ENCODE peak calls at places on chromosomes 4 and X, in eight cellular contexts. One of them, this sample, is unnamed.

GRCh38 chr4:153114771-153115321 is 89.4 kb upstream of the TRIM2 start:
- DNase-seq in cerebellar nuclear complex: no peak
- DNase-seq in CD4-positive, alpha-beta memory T cell: peak
- DNase-seq in activated CD4-positive, CD25-positive, alpha-beta regulatory T cell treated with anti-CD3 and anti-CD28 coated beads, Interleukin-2, amount 50 U/mL, for 72 hours: peak
- DNase-seq in stimulated activated CD8-positive, alpha-beta memory T cell treated with anti-CD3 and anti-CD28 coated beads, Interleukin-15, amount 100 ng/mL, for 24 hours: no peak
- DNase-seq in hypothalamus: no peak
- DNase-seq in endodermal cell: no peak
- DNase-seq in fibroblast of mammary gland: peak
- DNase-seq in this sample: peak

GRCh38 chr4:177229331-177229730 is 80.3 kb upstream of the NEIL3 start:
- DNase-seq in cerebellar nuclear complex: no peak
- DNase-seq in CD4-positive, alpha-beta memory T cell: no peak
- DNase-seq in activated CD4-positive, CD25-positive, alpha-beta regulatory T cell treated with anti-CD3 and anti-CD28 coated beads, Interleukin-2, amount 50 U/mL, for 72 hours: no peak
- DNase-seq in stimulated activated CD8-positive, alpha-beta memory T cell treated with anti-CD3 and anti-CD28 coated beads, Interleukin-15, amount 100 ng/mL, for 24 hours: no peak
- DNase-seq in hypothalamus: no peak
- DNase-seq in endodermal cell: no peak
- DNase-seq in fibroblast of mammary gland: peak
- DNase-seq in this sample: no peak

GRCh38 chr4:3291411-3291968 is 1.3 kb upstream of the RGS12 start:
- DNase-seq in cerebellar nuclear complex: peak
- DNase-seq in CD4-positive, alpha-beta memory T cell: no peak
- DNase-seq in activated CD4-positive, CD25-positive, alpha-beta regulatory T cell treated with anti-CD3 and anti-CD28 coated beads, Interleukin-2, amount 50 U/mL, for 72 hours: no peak
- DNase-seq in stimulated activated CD8-positive, alpha-beta memory T cell treated with anti-CD3 and anti-CD28 coated beads, Interleukin-15, amount 100 ng/mL, for 24 hours: no peak
- DNase-seq in hypothalamus: no peak
- DNase-seq in endodermal cell: no peak
- DNase-seq in fibroblast of mammary gland: no peak
- DNase-seq in this sample: no peak

GRCh38 chrX:6917666-6918065 is 229.8 kb upstream of the STS start:
- DNase-seq in cerebellar nuclear complex: no peak
- DNase-seq in CD4-positive, alpha-beta memory T cell: no peak
- DNase-seq in activated CD4-positive, CD25-positive, alpha-beta regulatory T cell treated with anti-CD3 and anti-CD28 coated beads, Interleukin-2, amount 50 U/mL, for 72 hours: no peak
- DNase-seq in stimulated activated CD8-positive, alpha-beta memory T cell treated with anti-CD3 and anti-CD28 coated beads, Interleukin-15, amount 100 ng/mL, for 24 hours: no peak
- DNase-seq in hypothalamus: no peak
- DNase-seq in endodermal cell: no peak
- DNase-seq in fibroblast of mammary gland: no peak
- DNase-seq in this sample: no peak

GRCh38 chr4:159191989-159192388 is 89.1 kb downstream of the RAPGEF2 start:
- DNase-seq in cerebellar nuclear complex: no peak
- DNase-seq in CD4-positive, alpha-beta memory T cell: no peak
- DNase-seq in activated CD4-positive, CD25-positive, alpha-beta regulatory T cell treated with anti-CD3 and anti-CD28 coated beads, Interleukin-2, amount 50 U/mL, for 72 hours: no peak
- DNase-seq in stimulated activated CD8-positive, alpha-beta memory T cell treated with anti-CD3 and anti-CD28 coated beads, Interleukin-15, amount 100 ng/mL, for 24 hours: no peak
- DNase-seq in hypothalamus: no peak
- DNase-seq in endodermal cell: peak
- DNase-seq in fibroblast of mammary gland: peak
- DNase-seq in this sample: no peak

GRCh38 chrX:117511379-117511778 is 605.2 kb downstream of the KLHL13 start:
- DNase-seq in cerebellar nuclear complex: no peak
- DNase-seq in CD4-positive, alpha-beta memory T cell: no peak
- DNase-seq in activated CD4-positive, CD25-positive, alpha-beta regulatory T cell treated with anti-CD3 and anti-CD28 coated beads, Interleukin-2, amount 50 U/mL, for 72 hours: no peak
- DNase-seq in stimulated activated CD8-positive, alpha-beta memory T cell treated with anti-CD3 and anti-CD28 coated beads, Interleukin-15, amount 100 ng/mL, for 24 hours: no peak
- DNase-seq in hypothalamus: no peak
- DNase-seq in endodermal cell: no peak
- DNase-seq in fibroblast of mammary gland: no peak
- DNase-seq in this sample: no peak

GRCh38 chrX:40266490-40267333 is 169.0 kb upstream of the BCOR start:
- DNase-seq in cerebellar nuclear complex: no peak
- DNase-seq in CD4-positive, alpha-beta memory T cell: peak
- DNase-seq in activated CD4-positive, CD25-positive, alpha-beta regulatory T cell treated with anti-CD3 and anti-CD28 coated beads, Interleukin-2, amount 50 U/mL, for 72 hours: peak
- DNase-seq in stimulated activated CD8-positive, alpha-beta memory T cell treated with anti-CD3 and anti-CD28 coated beads, Interleukin-15, amount 100 ng/mL, for 24 hours: peak
- DNase-seq in hypothalamus: peak
- DNase-seq in endodermal cell: peak
- DNase-seq in fibroblast of mammary gland: peak
- DNase-seq in this sample: peak

GRCh38 chr4:40916880-40917279 is 167.1 kb downstream of the NSUN7 start:
- DNase-seq in cerebellar nuclear complex: no peak
- DNase-seq in CD4-positive, alpha-beta memory T cell: no peak
- DNase-seq in activated CD4-positive, CD25-positive, alpha-beta regulatory T cell treated with anti-CD3 and anti-CD28 coated beads, Interleukin-2, amount 50 U/mL, for 72 hours: no peak
- DNase-seq in stimulated activated CD8-positive, alpha-beta memory T cell treated with anti-CD3 and anti-CD28 coated beads, Interleukin-15, amount 100 ng/mL, for 24 hours: no peak
- DNase-seq in hypothalamus: no peak
- DNase-seq in endodermal cell: peak
- DNase-seq in fibroblast of mammary gland: peak
- DNase-seq in this sample: no peak

GRCh38 chrX:115284877-115285276 is 4.6 kb upstream of the LUZP4 start:
- DNase-seq in cerebellar nuclear complex: no peak
- DNase-seq in CD4-positive, alpha-beta memory T cell: no peak
- DNase-seq in activated CD4-positive, CD25-positive, alpha-beta regulatory T cell treated with anti-CD3 and anti-CD28 coated beads, Interleukin-2, amount 50 U/mL, for 72 hours: no peak
- DNase-seq in stimulated activated CD8-positive, alpha-beta memory T cell treated with anti-CD3 and anti-CD28 coated beads, Interleukin-15, amount 100 ng/mL, for 24 hours: no peak
- DNase-seq in hypothalamus: no peak
- DNase-seq in endodermal cell: no peak
- DNase-seq in fibroblast of mammary gland: peak
- DNase-seq in this sample: no peak

GRCh38 chrX:16990839-16991238 is 44.4 kb downstream of the REPS2 start:
- DNase-seq in cerebellar nuclear complex: no peak
- DNase-seq in CD4-positive, alpha-beta memory T cell: no peak
- DNase-seq in activated CD4-positive, CD25-positive, alpha-beta regulatory T cell treated with anti-CD3 and anti-CD28 coated beads, Interleukin-2, amount 50 U/mL, for 72 hours: no peak
- DNase-seq in stimulated activated CD8-positive, alpha-beta memory T cell treated with anti-CD3 and anti-CD28 coated beads, Interleukin-15, amount 100 ng/mL, for 24 hours: no peak
- DNase-seq in hypothalamus: no peak
- DNase-seq in endodermal cell: no peak
- DNase-seq in fibroblast of mammary gland: no peak
- DNase-seq in this sample: no peak

GRCh38 chrX:154490021-154490413 is 412 bp downstream of the SLC10A3 start:
- DNase-seq in cerebellar nuclear complex: no peak
- DNase-seq in CD4-positive, alpha-beta memory T cell: peak
- DNase-seq in activated CD4-positive, CD25-positive, alpha-beta regulatory T cell treated with anti-CD3 and anti-CD28 coated beads, Interleukin-2, amount 50 U/mL, for 72 hours: peak
- DNase-seq in stimulated activated CD8-positive, alpha-beta memory T cell treated with anti-CD3 and anti-CD28 coated beads, Interleukin-15, amount 100 ng/mL, for 24 hours: no peak
- DNase-seq in hypothalamus: no peak
- DNase-seq in endodermal cell: peak
- DNase-seq in fibroblast of mammary gland: peak
- DNase-seq in this sample: no peak

GRCh38 chr4:163448541-163449203 is 24.9 kb downstream of the TKTL2 start:
- DNase-seq in cerebellar nuclear complex: no peak
- DNase-seq in CD4-positive, alpha-beta memory T cell: no peak
- DNase-seq in activated CD4-positive, CD25-positive, alpha-beta regulatory T cell treated with anti-CD3 and anti-CD28 coated beads, Interleukin-2, amount 50 U/mL, for 72 hours: no peak
- DNase-seq in stimulated activated CD8-positive, alpha-beta memory T cell treated with anti-CD3 and anti-CD28 coated beads, Interleukin-15, amount 100 ng/mL, for 24 hours: no peak
- DNase-seq in hypothalamus: no peak
- DNase-seq in endodermal cell: no peak
- DNase-seq in fibroblast of mammary gland: peak
- DNase-seq in this sample: no peak

GRCh38 chrX:9611436-9612145 is 146.7 kb downstream of the TBL1X start:
- DNase-seq in cerebellar nuclear complex: no peak
- DNase-seq in CD4-positive, alpha-beta memory T cell: no peak
- DNase-seq in activated CD4-positive, CD25-positive, alpha-beta regulatory T cell treated with anti-CD3 and anti-CD28 coated beads, Interleukin-2, amount 50 U/mL, for 72 hours: no peak
- DNase-seq in stimulated activated CD8-positive, alpha-beta memory T cell treated with anti-CD3 and anti-CD28 coated beads, Interleukin-15, amount 100 ng/mL, for 24 hours: no peak
- DNase-seq in hypothalamus: no peak
- DNase-seq in endodermal cell: no peak
- DNase-seq in fibroblast of mammary gland: peak
- DNase-seq in this sample: no peak

GRCh38 chr4:182369211-182369610 is 126.0 kb downstream of the TENM3 start:
- DNase-seq in cerebellar nuclear complex: no peak
- DNase-seq in CD4-positive, alpha-beta memory T cell: no peak
- DNase-seq in activated CD4-positive, CD25-positive, alpha-beta regulatory T cell treated with anti-CD3 and anti-CD28 coated beads, Interleukin-2, amount 50 U/mL, for 72 hours: no peak
- DNase-seq in stimulated activated CD8-positive, alpha-beta memory T cell treated with anti-CD3 and anti-CD28 coated beads, Interleukin-15, amount 100 ng/mL, for 24 hours: no peak
- DNase-seq in hypothalamus: no peak
- DNase-seq in endodermal cell: no peak
- DNase-seq in fibroblast of mammary gland: peak
- DNase-seq in this sample: no peak

GRCh38 chr4:98470831-98471230 is 187.6 kb downstream of the TSPAN5 start:
- DNase-seq in cerebellar nuclear complex: no peak
- DNase-seq in CD4-positive, alpha-beta memory T cell: no peak
- DNase-seq in activated CD4-positive, CD25-positive, alpha-beta regulatory T cell treated with anti-CD3 and anti-CD28 coated beads, Interleukin-2, amount 50 U/mL, for 72 hours: no peak
- DNase-seq in stimulated activated CD8-positive, alpha-beta memory T cell treated with anti-CD3 and anti-CD28 coated beads, Interleukin-15, amount 100 ng/mL, for 24 hours: no peak
- DNase-seq in hypothalamus: no peak
- DNase-seq in endodermal cell: no peak
- DNase-seq in fibroblast of mammary gland: no peak
- DNase-seq in this sample: peak

GRCh38 chr4:112060212-112060611 is 85.0 kb upstream of the FAM241A start:
- DNase-seq in cerebellar nuclear complex: no peak
- DNase-seq in CD4-positive, alpha-beta memory T cell: no peak
- DNase-seq in activated CD4-positive, CD25-positive, alpha-beta regulatory T cell treated with anti-CD3 and anti-CD28 coated beads, Interleukin-2, amount 50 U/mL, for 72 hours: no peak
- DNase-seq in stimulated activated CD8-positive, alpha-beta memory T cell treated with anti-CD3 and anti-CD28 coated beads, Interleukin-15, amount 100 ng/mL, for 24 hours: no peak
- DNase-seq in hypothalamus: no peak
- DNase-seq in endodermal cell: peak
- DNase-seq in fibroblast of mammary gland: peak
- DNase-seq in this sample: no peak

GRCh38 chr4:6595897-6596537 is 21.0 kb downstream of the MAN2B2 start:
- DNase-seq in cerebellar nuclear complex: no peak
- DNase-seq in CD4-positive, alpha-beta memory T cell: no peak
- DNase-seq in activated CD4-positive, CD25-positive, alpha-beta regulatory T cell treated with anti-CD3 and anti-CD28 coated beads, Interleukin-2, amount 50 U/mL, for 72 hours: no peak
- DNase-seq in stimulated activated CD8-positive, alpha-beta memory T cell treated with anti-CD3 and anti-CD28 coated beads, Interleukin-15, amount 100 ng/mL, for 24 hours: no peak
- DNase-seq in hypothalamus: no peak
- DNase-seq in endodermal cell: peak
- DNase-seq in fibroblast of mammary gland: peak
- DNase-seq in this sample: no peak

GRCh38 chrX:65874765-65875164 is 165.1 kb downstream of the VSIG4 start:
- DNase-seq in cerebellar nuclear complex: no peak
- DNase-seq in CD4-positive, alpha-beta memory T cell: no peak
- DNase-seq in activated CD4-positive, CD25-positive, alpha-beta regulatory T cell treated with anti-CD3 and anti-CD28 coated beads, Interleukin-2, amount 50 U/mL, for 72 hours: no peak
- DNase-seq in stimulated activated CD8-positive, alpha-beta memory T cell treated with anti-CD3 and anti-CD28 coated beads, Interleukin-15, amount 100 ng/mL, for 24 hours: no peak
- DNase-seq in hypothalamus: no peak
- DNase-seq in endodermal cell: no peak
- DNase-seq in fibroblast of mammary gland: no peak
- DNase-seq in this sample: no peak

GRCh38 chr4:22473268-22473667 is 42.6 kb downstream of the ADGRA3 start:
- DNase-seq in cerebellar nuclear complex: no peak
- DNase-seq in CD4-positive, alpha-beta memory T cell: no peak
- DNase-seq in activated CD4-positive, CD25-positive, alpha-beta regulatory T cell treated with anti-CD3 and anti-CD28 coated beads, Interleukin-2, amount 50 U/mL, for 72 hours: no peak
- DNase-seq in stimulated activated CD8-positive, alpha-beta memory T cell treated with anti-CD3 and anti-CD28 coated beads, Interleukin-15, amount 100 ng/mL, for 24 hours: no peak
- DNase-seq in hypothalamus: no peak
- DNase-seq in endodermal cell: no peak
- DNase-seq in fibroblast of mammary gland: peak
- DNase-seq in this sample: no peak

GRCh38 chrX:40056420-40056819 is 41.3 kb downstream of the BCOR start:
- DNase-seq in cerebellar nuclear complex: no peak
- DNase-seq in CD4-positive, alpha-beta memory T cell: no peak
- DNase-seq in activated CD4-positive, CD25-positive, alpha-beta regulatory T cell treated with anti-CD3 and anti-CD28 coated beads, Interleukin-2, amount 50 U/mL, for 72 hours: no peak
- DNase-seq in stimulated activated CD8-positive, alpha-beta memory T cell treated with anti-CD3 and anti-CD28 coated beads, Interleukin-15, amount 100 ng/mL, for 24 hours: no peak
- DNase-seq in hypothalamus: no peak
- DNase-seq in endodermal cell: no peak
- DNase-seq in fibroblast of mammary gland: no peak
- DNase-seq in this sample: no peak

GRCh38 chr4:9989918-9990635 is 31.2 kb downstream of the SLC2A9 start:
- DNase-seq in cerebellar nuclear complex: no peak
- DNase-seq in CD4-positive, alpha-beta memory T cell: no peak
- DNase-seq in activated CD4-positive, CD25-positive, alpha-beta regulatory T cell treated with anti-CD3 and anti-CD28 coated beads, Interleukin-2, amount 50 U/mL, for 72 hours: no peak
- DNase-seq in stimulated activated CD8-positive, alpha-beta memory T cell treated with anti-CD3 and anti-CD28 coated beads, Interleukin-15, amount 100 ng/mL, for 24 hours: no peak
- DNase-seq in hypothalamus: no peak
- DNase-seq in endodermal cell: peak
- DNase-seq in fibroblast of mammary gland: no peak
- DNase-seq in this sample: no peak

GRCh38 chr4:114265342-114265741 is 285.9 kb upstream of the ARSJ start:
- DNase-seq in cerebellar nuclear complex: no peak
- DNase-seq in CD4-positive, alpha-beta memory T cell: no peak
- DNase-seq in activated CD4-positive, CD25-positive, alpha-beta regulatory T cell treated with anti-CD3 and anti-CD28 coated beads, Interleukin-2, amount 50 U/mL, for 72 hours: no peak
- DNase-seq in stimulated activated CD8-positive, alpha-beta memory T cell treated with anti-CD3 and anti-CD28 coated beads, Interleukin-15, amount 100 ng/mL, for 24 hours: no peak
- DNase-seq in hypothalamus: no peak
- DNase-seq in endodermal cell: no peak
- DNase-seq in fibroblast of mammary gland: no peak
- DNase-seq in this sample: no peak

GRCh38 chr4:173426064-173426463 is 27.1 kb upstream of the SCRG1 start:
- DNase-seq in cerebellar nuclear complex: no peak
- DNase-seq in CD4-positive, alpha-beta memory T cell: no peak
- DNase-seq in activated CD4-positive, CD25-positive, alpha-beta regulatory T cell treated with anti-CD3 and anti-CD28 coated beads, Interleukin-2, amount 50 U/mL, for 72 hours: no peak
- DNase-seq in stimulated activated CD8-positive, alpha-beta memory T cell treated with anti-CD3 and anti-CD28 coated beads, Interleukin-15, amount 100 ng/mL, for 24 hours: no peak
- DNase-seq in hypothalamus: no peak
- DNase-seq in endodermal cell: no peak
- DNase-seq in fibroblast of mammary gland: no peak
- DNase-seq in this sample: no peak

GRCh38 chrX:149568701-149569296 is 18.5 kb downstream of the MAGEA9B start:
- DNase-seq in cerebellar nuclear complex: no peak
- DNase-seq in CD4-positive, alpha-beta memory T cell: no peak
- DNase-seq in activated CD4-positive, CD25-positive, alpha-beta regulatory T cell treated with anti-CD3 and anti-CD28 coated beads, Interleukin-2, amount 50 U/mL, for 72 hours: no peak
- DNase-seq in stimulated activated CD8-positive, alpha-beta memory T cell treated with anti-CD3 and anti-CD28 coated beads, Interleukin-15, amount 100 ng/mL, for 24 hours: no peak
- DNase-seq in hypothalamus: no peak
- DNase-seq in endodermal cell: peak
- DNase-seq in fibroblast of mammary gland: no peak
- DNase-seq in this sample: no peak

This sample was measured in immature natural killer cell.